ENCODE peak calls at places on chromosome 22, in four cellular contexts. One of them, this sample, is unnamed.

GRCh38 chr22:47237890-47238480 is 475.5 kb downstream of the TBC1D22A start:
- DNase-seq in AG09319: no peak
- DNase-seq in AG10803: no peak
- DNase-seq in T-helper 17 cell: no peak
- DNase-seq in this sample: no peak

GRCh38 chr22:46027219-46028068 is 50.5 kb upstream of the WNT7B start:
- DNase-seq in T-helper 17 cell: no peak
- DNase-seq in AG09319: no peak
- DNase-seq in AG10803: no peak
- DNase-seq in this sample: no peak

GRCh38 chr22:45240137-45240809 is 421 bp downstream of the KIAA0930 start:
- DNase-seq in T-helper 17 cell: no peak
- DNase-seq in AG10803: no peak
- DNase-seq in AG09319: no peak
- DNase-seq in this sample: no peak

GRCh38 chr22:50420015-50420414 is 54.8 kb downstream of the SBF1 start:
- DNase-seq in AG10803: no peak
- DNase-seq in T-helper 17 cell: no peak
- DNase-seq in AG09319: no peak
- DNase-seq in this sample: no peak

GRCh38 chr22:19895160-19895849 is 40.6 kb upstream of the GNB1L start:
- DNase-seq in T-helper 17 cell: no peak
- DNase-seq in AG09319: no peak
- DNase-seq in AG10803: no peak
- DNase-seq in this sample: no peak

GRCh38 chr22:50674127-50674493 is 1.5 kb downstream of the SHANK3 start:
- DNase-seq in AG10803: no peak
- DNase-seq in T-helper 17 cell: no peak
- DNase-seq in AG09319: no peak
- DNase-seq in this sample: no peak

GRCh38 chr22:42132457-42132856 is 1.8 kb upstream of the CYP2D6 start:
- DNase-seq in AG10803: no peak
- DNase-seq in T-helper 17 cell: no peak
- DNase-seq in AG09319: no peak
- DNase-seq in this sample: no peak

GRCh38 chr22:30036656-30037055 is 43.6 kb upstream of the HORMAD2 start:
- DNase-seq in AG09319: no peak
- DNase-seq in T-helper 17 cell: no peak
- DNase-seq in AG10803: peak
- DNase-seq in this sample: peak

GRCh38 chr22:23217171-23218052 is 37.1 kb downstream of the BCR start:
- DNase-seq in T-helper 17 cell: no peak
- DNase-seq in AG09319: no peak
- DNase-seq in AG10803: no peak
- DNase-seq in this sample: no peak

GRCh38 chr22:49852898-49853894 is at the start of gene ZBED4:
- DNase-seq in AG10803: peak
- DNase-seq in T-helper 17 cell: peak
- DNase-seq in AG09319: peak
- DNase-seq in this sample: peak

GRCh38 chr22:48979482-48979881 is 848.2 kb downstream of the BRD1 start:
- DNase-seq in AG09319: no peak
- DNase-seq in T-helper 17 cell: no peak
- DNase-seq in AG10803: no peak
- DNase-seq in this sample: no peak

GRCh38 chr22:37777122-37777687 is 30.5 kb upstream of the GCAT start:
- DNase-seq in T-helper 17 cell: no peak
- DNase-seq in AG09319: peak
- DNase-seq in AG10803: peak
- DNase-seq in this sample: peak

GRCh38 chr22:48783821-48784266 is 1043.8 kb downstream of the BRD1 start:
- DNase-seq in AG09319: no peak
- DNase-seq in AG10803: no peak
- DNase-seq in T-helper 17 cell: no peak
- DNase-seq in this sample: no peak

GRCh38 chr22:29055192-29055830 is 6.3 kb downstream of the C22orf31 start:
- DNase-seq in AG09319: no peak
- DNase-seq in T-helper 17 cell: no peak
- DNase-seq in AG10803: no peak
- DNase-seq in this sample: peak

GRCh38 chr22:23369054-23369685 is 188.9 kb downstream of the BCR start:
- DNase-seq in T-helper 17 cell: no peak
- DNase-seq in AG10803: no peak
- DNase-seq in AG09319: no peak
- DNase-seq in this sample: no peak

GRCh38 chr22:43488031-43488892 is 76.4 kb downstream of the MPPED1 start:
- DNase-seq in AG10803: no peak
- DNase-seq in AG09319: no peak
- DNase-seq in T-helper 17 cell: no peak
- DNase-seq in this sample: no peak

GRCh38 chr22:35343664-35344550 is 37.0 kb upstream of the HMOX1 start:
- DNase-seq in AG09319: no peak
- DNase-seq in T-helper 17 cell: no peak
- DNase-seq in AG10803: no peak
- DNase-seq in this sample: no peak

GRCh38 chr22:37801946-37802309 is 5.8 kb upstream of the GCAT start:
- DNase-seq in AG10803: no peak
- DNase-seq in T-helper 17 cell: no peak
- DNase-seq in AG09319: no peak
- DNase-seq in this sample: no peak

GRCh38 chr22:37742374-37743092 is 45.7 kb downstream of the TRIOBP start:
- DNase-seq in T-helper 17 cell: no peak
- DNase-seq in AG10803: peak
- DNase-seq in AG09319: peak
- DNase-seq in this sample: peak

GRCh38 chr22:30221121-30221992 is 25.2 kb downstream of the LIF start:
- DNase-seq in AG10803: no peak
- DNase-seq in AG09319: no peak
- DNase-seq in T-helper 17 cell: peak
- DNase-seq in this sample: no peak

GRCh38 chr22:31475778-31476177 is 13.9 kb downstream of the EIF4ENIF1 start:
- DNase-seq in AG10803: no peak
- DNase-seq in AG09319: no peak
- DNase-seq in T-helper 17 cell: no peak
- DNase-seq in this sample: no peak

GRCh38 chr22:31495343-31495742 is 993 bp upstream of the SFI1 start:
- DNase-seq in AG09319: no peak
- DNase-seq in T-helper 17 cell: no peak
- DNase-seq in AG10803: no peak
- DNase-seq in this sample: no peak

GRCh38 chr22:38881464-38881871 is 9.5 kb upstream of the CBX6 start:
- DNase-seq in AG09319: peak
- DNase-seq in T-helper 17 cell: no peak
- DNase-seq in AG10803: peak
- DNase-seq in this sample: peak

GRCh38 chr22:20021196-20022181 is 579 bp downstream of the TANGO2 start:
- DNase-seq in AG09319: peak
- DNase-seq in AG10803: peak
- DNase-seq in T-helper 17 cell: no peak
- DNase-seq in this sample: peak

GRCh38 chr22:30490399-30490798 is 15.1 kb downstream of the SEC14L4 start:
- DNase-seq in T-helper 17 cell: no peak
- DNase-seq in AG09319: no peak
- DNase-seq in AG10803: no peak
- DNase-seq in this sample: no peak

GRCh38 chr22:24305260-24305692 is 34.6 kb downstream of the SPECC1L start:
- DNase-seq in AG10803: peak
- DNase-seq in T-helper 17 cell: no peak
- DNase-seq in AG09319: no peak
- DNase-seq in this sample: no peak

GRCh38 chr22:42180349-42180842 is 49.8 kb upstream of the CYP2D6 start:
- DNase-seq in AG09319: no peak
- DNase-seq in AG10803: peak
- DNase-seq in T-helper 17 cell: peak
- DNase-seq in this sample: no peak

GRCh38 chr22:20393705-20394476 is at the start of gene ZNF74:
- DNase-seq in AG10803: peak
- DNase-seq in AG09319: peak
- DNase-seq in T-helper 17 cell: peak
- DNase-seq in this sample: peak

GRCh38 chr22:19884161-19884953 is 29.7 kb upstream of the GNB1L start:
- DNase-seq in AG09319: no peak
- DNase-seq in AG10803: peak
- DNase-seq in T-helper 17 cell: no peak
- DNase-seq in this sample: no peak

GRCh38 chr22:22408731-22409696 is 99.5 kb downstream of the ZNF280B start:
- DNase-seq in AG10803: peak
- DNase-seq in T-helper 17 cell: no peak
- DNase-seq in AG09319: no peak
- DNase-seq in this sample: peak

GRCh38 chr22:20283674-20284066 is 15.6 kb upstream of the RTN4R start:
- DNase-seq in T-helper 17 cell: no peak
- DNase-seq in AG10803: no peak
- DNase-seq in AG09319: no peak
- DNase-seq in this sample: no peak

GRCh38 chr22:48892571-48893287 is 934.9 kb downstream of the BRD1 start:
- DNase-seq in AG09319: no peak
- DNase-seq in T-helper 17 cell: no peak
- DNase-seq in AG10803: no peak
- DNase-seq in this sample: no peak

GRCh38 chr22:23829845-23830372 is 8.9 kb downstream of the DERL3 start:
- DNase-seq in T-helper 17 cell: no peak
- DNase-seq in AG10803: peak
- DNase-seq in AG09319: peak
- DNase-seq in this sample: peak

GRCh38 chr22:39234157-39234793 is 10.5 kb downstream of the PDGFB start:
- DNase-seq in AG09319: no peak
- DNase-seq in AG10803: no peak
- DNase-seq in T-helper 17 cell: no peak
- DNase-seq in this sample: no peak

GRCh38 chr22:46501701-46502100 is 35.7 kb downstream of the CELSR1 start:
- DNase-seq in T-helper 17 cell: no peak
- DNase-seq in AG09319: peak
- DNase-seq in AG10803: peak
- DNase-seq in this sample: peak